ENCODE peak calls at places on chromosome 2, in five cellular contexts. O is NCI-H1092, F is RPMI8226, U is KG1, W is SK-N-SH. D is an unnamed sample.

GRCh38 chr2:10265328-10266132 is 37.2 kb upstream of the HPCAL1 start:
- DNase-seq in U (no peak), W (no peak), O (no peak), F (no peak), D (no peak)

GRCh38 chr2:24861500-24861899 is 58.5 kb downstream of the ADCY3 start:
- DNase-seq in W (no peak), F (no peak), O (no peak), U (no peak), D (no peak)

GRCh38 chr2:233831861-233832260 is 22.5 kb downstream of the HJURP start:
- DNase-seq in F (no peak), O (no peak), U (no peak), W (no peak), D (no peak)

GRCh38 chr2:43724728-43725526 is 48.7 kb upstream of the C1GALT1C1L start:
- DNase-seq in W (no peak), U (no peak), F (no peak), O (no peak), D (peak)

GRCh38 chr2:216315817-216316603 is 56.3 kb downstream of the MARCHF4 start:
- DNase-seq in F (peak), U (no peak), W (peak), O (no peak), D (peak)

GRCh38 chr2:10390369-10390801 is 57.7 kb downstream of the ODC1 start:
- DNase-seq in F (no peak), O (no peak), W (no peak), U (no peak), D (no peak)

GRCh38 chr2:109176928-109177327 is 47.9 kb downstream of the SH3RF3 start:
- DNase-seq in F (no peak), U (no peak), O (no peak), W (no peak), D (peak)

GRCh38 chr2:68734688-68735525 is at the start of gene ARHGAP25:
- DNase-seq in O (no peak), U (peak), W (no peak), F (no peak), D (no peak)

GRCh38 chr2:238988105-238988504 is 140.2 kb downstream of the TWIST2 start:
- DNase-seq in U (no peak), O (no peak), W (peak), F (no peak), D (no peak)

GRCh38 chr2:46375566-46376125 is 78.4 kb downstream of the EPAS1 start:
- DNase-seq in U (no peak), F (no peak), O (no peak), W (no peak), D (no peak)

GRCh38 chr2:42835577-42836371 is 43.4 kb upstream of the HAAO start:
- DNase-seq in F (no peak), O (no peak), W (no peak), U (no peak), D (peak)

GRCh38 chr2:106020821-106021316 is 173.2 kb downstream of the UXS1 start:
- DNase-seq in F (no peak), U (no peak), O (peak), W (peak), D (no peak)

GRCh38 chr2:224122542-224122941 is 83.5 kb upstream of the SERPINE2 start:
- DNase-seq in U (no peak), F (no peak), O (no peak), W (no peak), D (no peak)

GRCh38 chr2:158602027-158602426 is 145.3 kb downstream of the PKP4 start:
- DNase-seq in O (no peak), U (no peak), F (no peak), W (no peak), D (no peak)

GRCh38 chr2:71933467-71934319 is 214.0 kb downstream of the CYP26B1 start:
- DNase-seq in U (no peak), F (no peak), W (peak), O (no peak), D (peak)

GRCh38 chr2:32250290-32250689 is 14.4 kb downstream of the NLRC4 start:
- DNase-seq in F (no peak), W (no peak), U (no peak), O (no peak), D (no peak)

GRCh38 chr2:112150447-112150846 is 12.3 kb downstream of the FBLN7 start:
- DNase-seq in O (no peak), F (no peak), W (no peak), U (no peak), D (peak)

GRCh38 chr2:26569216-26570082 is 71.7 kb downstream of the CIB4 start:
- DNase-seq in W (no peak), U (no peak), O (no peak), F (no peak), D (no peak)

GRCh38 chr2:120330946-120331822 is 14.8 kb upstream of the INHBB start:
- DNase-seq in F (peak), W (no peak), O (no peak), U (no peak), D (no peak)

GRCh38 chr2:118847447-118848172 is at the start of gene EN1:
- DNase-seq in F (no peak), U (no peak), W (peak), O (no peak), D (peak)

GRCh38 chr2:14706201-14706600 is 73.7 kb downstream of the LRATD1 start:
- DNase-seq in W (no peak), F (no peak), U (no peak), O (no peak), D (no peak)

GRCh38 chr2:161650116-161651015 is 26.1 kb downstream of the SLC4A10 start:
- DNase-seq in W (no peak), U (no peak), O (no peak), F (peak), D (no peak)

GRCh38 chr2:181656450-181657261 is at the start of gene CERKL:
- DNase-seq in U (no peak), W (peak), F (peak), O (no peak), D (peak)

GRCh38 chr2:48098539-48098938 is 192.2 kb upstream of the FBXO11 start:
- DNase-seq in O (no peak), W (no peak), F (no peak), U (no peak), D (no peak)

GRCh38 chr2:75002007-75002406 is 43.6 kb downstream of the POLE4 start:
- DNase-seq in F (no peak), O (no peak), U (no peak), W (no peak), D (no peak)

GRCh38 chr2:43024515-43024962 is 201.9 kb downstream of the ZFP36L2 start:
- DNase-seq in O (no peak), U (no peak), F (peak), W (peak), D (peak)

GRCh38 chr2:177612651-177613050 is 220.1 kb downstream of the AGPS start:
- DNase-seq in F (no peak), W (no peak), U (no peak), O (no peak), D (peak)

GRCh38 chr2:132676999-132677398 is 7.0 kb upstream of the LYPD1 start:
- DNase-seq in U (no peak), F (no peak), W (no peak), O (no peak), D (no peak)

GRCh38 chr2:238082151-238082550 is 18.0 kb upstream of the ESPNL start:
- DNase-seq in W (no peak), F (no peak), O (no peak), U (no peak), D (no peak)

GRCh38 chr2:1499033-1499795 is 86.0 kb downstream of the TPO start:
- DNase-seq in W (no peak), U (no peak), F (no peak), O (no peak), D (no peak)

GRCh38 chr2:176653856-176654443 is 384.7 kb downstream of the MTX2 start:
- DNase-seq in U (no peak), F (peak), W (peak), O (peak), D (peak)

GRCh38 chr2:195535911-195536522 is 121.0 kb upstream of the SLC39A10 start:
- DNase-seq in O (no peak), W (no peak), U (peak), F (peak), D (no peak)

GRCh38 chr2:171409436-171409971 is 24.3 kb downstream of the METTL8 start:
- DNase-seq in W (no peak), F (no peak), U (no peak), O (no peak), D (peak)

GRCh38 chr2:106581755-106582430 is 94.7 kb downstream of the CD8B2 start:
- DNase-seq in O (no peak), W (peak), F (peak), U (peak), D (peak)